ENCODE peak calls at places on chromosomes 5 and 9, in five cellular contexts. C, D, L, E and Q are unnamed samples.
A peak's percentile ranks its signal among the peaks of the same experiment; 100 is the strongest.

GRCh38 chr5:132764051-132764450 is 13.0 kb downstream of the SEPTIN8 start:
- DNase-seq in C (peak; percentile 14), D (no peak), L (no peak), E (no peak), Q (no peak)

GRCh38 chr9:135040892-135041291 is 46.6 kb upstream of the OLFM1 start:
- DNase-seq in C (no peak), D (no peak), L (no peak), E (no peak), Q (no peak)

GRCh38 chr5:16666861-16667481 is 50.2 kb upstream of the RETREG1 start:
- DNase-seq in C (no peak), D (no peak), L (peak; percentile 29), E (no peak), Q (peak; percentile 64)

GRCh38 chr5:176870110-176870591 is 29.0 kb downstream of the HK3 start:
- DNase-seq in C (peak; percentile 80), D (peak; percentile 40), L (peak; percentile 73), E (peak; percentile 84), Q (peak; percentile 36)

GRCh38 chr5:39015743-39016586 is 58.2 kb downstream of the RICTOR start:
- DNase-seq in C (no peak), D (no peak), L (peak; percentile 86), E (no peak), Q (no peak)

GRCh38 chr5:36596247-36596646 is 10.2 kb upstream of the SLC1A3 start:
- DNase-seq in C (peak; percentile 61), D (no peak), L (no peak), E (no peak), Q (no peak)

GRCh38 chr5:165029471-165029870 is 1524.1 kb downstream of the MAT2B start:
- DNase-seq in C (peak; percentile 47), D (peak; percentile 1), L (no peak), E (no peak), Q (no peak)

GRCh38 chr9:122116040-122116439 is 22.9 kb upstream of the TTLL11 start:
- DNase-seq in C (no peak), D (no peak), L (no peak), E (no peak), Q (no peak)

GRCh38 chr5:18745591-18745987 is 1111.3 kb downstream of the TAF11L14 start:
- DNase-seq in C (no peak), D (peak; percentile 28), L (no peak), E (no peak), Q (no peak)

GRCh38 chr5:172574845-172575170 is 66.3 kb upstream of the NEURL1B start:
- DNase-seq in C (no peak), D (no peak), L (no peak), E (no peak), Q (no peak)

GRCh38 chr5:90166816-90167215 is 242.7 kb downstream of the CETN3 start:
- DNase-seq in C (no peak), D (no peak), L (no peak), E (no peak), Q (no peak)

GRCh38 chr9:32387256-32387655 is 2.8 kb downstream of the ACO1 start:
- DNase-seq in C (no peak), D (no peak), L (no peak), E (no peak), Q (peak; percentile 55)
- H4K20me1 ChIP-seq in C (peaks cover 2% of the 10 kb centered on the region), D (no peaks in the 10 kb centered on the region), L (peaks cover 7% of the 10 kb centered on the region), E (no peaks in the 10 kb centered on the region), Q (no peaks in the 10 kb centered on the region)

DNA sequence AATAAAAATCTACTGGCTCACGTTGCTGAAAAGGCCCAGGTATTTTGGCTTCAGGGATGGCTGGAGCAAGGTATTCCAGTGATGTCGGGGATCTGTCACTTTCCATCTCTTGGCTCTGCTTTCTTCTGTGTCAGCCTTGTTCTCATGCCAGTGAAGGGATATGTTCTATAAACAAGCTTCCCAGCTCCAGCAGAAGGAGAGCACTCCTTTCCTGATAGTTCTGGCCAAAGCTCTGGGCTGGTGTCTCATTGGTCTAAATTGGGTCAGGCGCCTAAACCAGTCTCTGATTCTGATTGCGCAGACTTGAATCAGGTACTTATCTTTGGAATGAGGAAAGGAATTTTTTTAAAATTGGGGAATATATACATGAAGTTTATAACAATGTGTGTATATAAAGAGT is 5.1 kb downstream of the SNX30 start:
- DNase-seq in C (no peak), D (no peak), L (peak; percentile 44), E (no peak), Q (no peak)
- H3K27ac ChIP-seq in C (no peak overlapping the region), D (no peak overlapping the region), L (peak overlapping the region; percentile 84), E (no peak overlapping the region), Q (no peak overlapping the region)

GRCh38 chr5:126280343-126280742 is 142.9 kb upstream of the GRAMD2B start:
- DNase-seq in C (no peak), D (no peak), L (no peak), E (no peak), Q (no peak)

GRCh38 chr5:126280820-126281219 is 142.4 kb upstream of the GRAMD2B start:
- DNase-seq in C (no peak), D (no peak), L (no peak), E (no peak), Q (no peak)

DNA sequence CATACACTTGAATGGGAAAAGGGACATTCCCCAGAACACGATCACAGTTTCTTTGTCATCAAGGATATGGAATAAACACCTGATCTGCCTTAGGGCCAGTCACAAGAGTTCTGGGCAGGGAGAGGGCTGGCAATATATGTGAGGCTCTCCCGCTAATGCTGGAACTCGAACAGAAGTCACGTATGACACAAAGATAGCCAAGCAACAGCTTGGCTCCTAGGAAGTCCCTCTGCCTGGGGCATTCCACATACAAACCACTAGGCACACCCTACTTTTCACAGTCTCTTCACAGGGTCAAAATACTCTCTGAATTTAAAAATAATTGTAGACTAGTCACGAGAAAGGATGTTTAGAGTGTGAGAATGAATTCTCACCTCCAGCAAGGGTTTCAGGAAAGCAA is 137.9 kb upstream of the GRAMD2B start:
- DNase-seq in C (no peak), D (no peak), L (no peak), E (no peak), Q (no peak)
- H2AFZ ChIP-seq in C (no peak overlapping the region), D (no peak overlapping the region), L (no peak overlapping the region), E (no peak overlapping the region), Q (no peak overlapping the region)

DNA sequence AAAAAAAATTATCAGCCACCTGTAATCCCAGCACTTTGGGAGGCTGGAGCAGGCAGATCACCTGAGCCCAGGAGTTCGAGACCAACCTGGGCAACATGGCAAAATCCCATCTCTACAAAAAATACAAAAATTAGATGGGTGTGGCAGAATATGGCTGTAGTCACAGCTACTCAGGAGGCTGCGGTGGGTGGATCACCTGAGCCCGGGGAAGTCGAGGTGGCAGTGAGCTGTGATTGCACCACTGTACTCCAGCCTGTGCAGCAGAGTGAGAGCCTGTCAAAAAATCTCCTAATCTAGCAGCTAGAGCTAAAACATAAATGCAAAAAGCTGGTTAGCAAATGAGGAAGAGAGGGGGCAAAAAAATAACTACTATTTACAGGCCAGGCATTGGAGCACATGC is 12.0 kb downstream of the PSMB7 start:
- DNase-seq in C (no peak), D (no peak), L (no peak), E (no peak), Q (no peak)
- H4K20me1 ChIP-seq in C (no peaks in the 10 kb centered on the region), D (peaks cover 7% of the 10 kb centered on the region), L (no peaks in the 10 kb centered on the region), E (peaks cover 22% of the 10 kb centered on the region), Q (peaks cover 9% of the 10 kb centered on the region)

GRCh38 chr9:98022447-98022846 is 34.1 kb upstream of the NANS start:
- DNase-seq in C (no peak), D (no peak), L (peak; percentile 85), E (no peak), Q (peak; percentile 64)
- H3K27ac ChIP-seq in C (no peak overlapping the region), D (no peak overlapping the region), L (peak overlapping the region; percentile 65), E (no peak overlapping the region), Q (peak overlapping the region; percentile 73)